ENCODE peak calls at places on chromosomes 1 and 21, in four cellular contexts. W is lung; P is CD8-positive, alpha-beta T cell; B is AG09309. M is an unnamed sample.

GRCh38 chr1:175188936-175189335 is 3.6 kb downstream of the KIAA0040 start:
- DNase-seq in W (peak), P (peak), B (no peak), M (no peak)

GRCh38 chr1:32208891-32209309 is at the start of gene DCDC2B:
- DNase-seq in W (peak), P (no peak), B (no peak), M (no peak)

GRCh38 chr1:10782491-10783244 is 13.8 kb downstream of the CASZ1 start:
- DNase-seq in W (no peak), P (no peak), B (no peak), M (no peak)

GRCh38 chr1:22139066-22139594 is 3.8 kb downstream of the WNT4 start:
- DNase-seq in W (no peak), P (no peak), B (no peak), M (no peak)

GRCh38 chr1:152906023-152906565 is 2.3 kb upstream of the IVL start:
- DNase-seq in W (no peak), P (no peak), B (no peak), M (no peak)

GRCh38 chr1:109151146-109151545 is 37.2 kb downstream of the ELAPOR1 start:
- DNase-seq in W (no peak), P (no peak), B (no peak), M (peak)

GRCh38 chr1:162694911-162695310 is 62.6 kb downstream of the DDR2 start:
- DNase-seq in W (no peak), P (no peak), B (no peak), M (no peak)

GRCh38 chr1:162905174-162905573 is 44.2 kb upstream of the CCDC190 start:
- DNase-seq in W (no peak), P (no peak), B (no peak), M (no peak)

GRCh38 chr1:88892146-88892877 is 945 bp upstream of the GTF2B start:
- DNase-seq in W (no peak), P (no peak), B (no peak), M (no peak)

GRCh38 chr1:196381544-196381943 is 226.7 kb downstream of the KCNT2 start:
- DNase-seq in W (no peak), P (no peak), B (no peak), M (no peak)

GRCh38 chr1:236495359-236496120 is 28.2 kb upstream of the LGALS8 start:
- DNase-seq in W (no peak), P (no peak), B (no peak), M (no peak)

GRCh38 chr1:167232801-167233200 is 12.1 kb downstream of the POU2F1 start:
- DNase-seq in W (no peak), P (no peak), B (no peak), M (no peak)

GRCh38 chr1:79042117-79042516 is 35.6 kb upstream of the ADGRL4 start:
- DNase-seq in W (no peak), P (no peak), B (peak), M (peak)

GRCh38 chr21:27580276-27580675 is 613.4 kb upstream of the ADAMTS5 start:
- DNase-seq in W (no peak), P (no peak), B (no peak), M (no peak)

GRCh38 chr1:53470155-53470554 is 11.0 kb downstream of the DMRTB1 start:
- DNase-seq in W (peak), P (no peak), B (peak), M (no peak)

GRCh38 chr1:112687361-112687760 is 12.9 kb downstream of the MOV10 start:
- DNase-seq in W (no peak), P (no peak), B (no peak), M (no peak)

GRCh38 chr1:76568839-76569238 is 298.4 kb upstream of the ST6GALNAC5 start:
- DNase-seq in W (no peak), P (no peak), B (no peak), M (no peak)

GRCh38 chr1:76576876-76577817 is 290.1 kb upstream of the ST6GALNAC5 start:
- DNase-seq in W (no peak), P (no peak), B (no peak), M (no peak)

GRCh38 chr1:76571248-76571647 is 296.0 kb upstream of the ST6GALNAC5 start:
- DNase-seq in W (no peak), P (no peak), B (no peak), M (no peak)

GRCh38 chr1:76577818-76578185 is 289.5 kb upstream of the ST6GALNAC5 start:
- DNase-seq in W (no peak), P (no peak), B (no peak), M (no peak)

GRCh38 chr1:76572229-76572628 is 295.1 kb upstream of the ST6GALNAC5 start:
- DNase-seq in W (no peak), P (no peak), B (no peak), M (no peak)
- H3K4me3 ChIP-seq in W (no peak), P (no peak), B (no peak), M (no peak)

GRCh38 chr1:114558548-114558947 is 22.9 kb downstream of the BCAS2 start:
- DNase-seq in W (no peak), P (no peak), B (no peak), M (no peak)
- TF ChIP-seq CTCF in W (peak), P (peak), B (peak), M (no peak)

DNA sequence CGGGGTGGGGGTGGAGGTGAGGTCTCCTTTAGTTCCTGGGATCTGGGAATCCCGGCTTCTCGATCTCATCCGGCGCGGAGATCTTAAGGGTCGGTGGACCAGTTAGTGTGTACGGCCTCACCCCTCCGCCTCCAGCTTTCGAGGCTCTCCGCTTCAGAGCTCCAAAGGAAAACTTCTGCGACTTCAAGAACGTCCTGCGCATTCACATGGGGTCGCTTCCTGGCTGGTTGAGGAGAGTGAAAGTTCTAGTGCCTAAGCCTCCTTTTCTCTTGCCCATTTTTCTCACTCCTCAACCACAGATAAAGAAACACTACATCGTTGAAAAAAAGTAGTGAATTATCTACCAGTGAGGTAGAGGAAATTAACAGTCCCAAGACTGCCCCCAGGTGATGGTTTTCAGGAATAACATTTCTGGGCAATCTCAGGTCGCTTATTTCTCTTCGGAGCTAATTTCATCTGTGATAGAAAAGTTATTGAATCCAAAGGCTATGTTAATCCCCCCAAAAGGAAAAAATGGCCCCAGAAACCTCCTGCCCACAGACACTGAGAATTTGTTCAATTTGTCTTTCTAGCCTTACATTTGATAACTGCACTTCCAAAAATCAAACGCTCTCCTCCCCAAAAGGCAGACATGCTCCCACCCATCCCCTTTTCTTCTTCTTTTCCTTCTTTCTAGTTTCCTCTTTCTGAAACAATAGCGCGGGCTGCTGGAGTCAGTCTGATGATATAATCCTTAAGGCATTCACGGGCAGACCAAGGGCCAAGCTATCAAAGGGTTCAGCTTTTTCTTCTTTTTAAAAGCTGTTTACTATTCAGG is 20.5 kb upstream of the TBX15 start:
- DNase-seq in W (no peak), P (no peak), B (no peak), M (peak)
- H3K4me3 ChIP-seq in W (no peak), P (no peak), B (peak), M (no peak)

DNA sequence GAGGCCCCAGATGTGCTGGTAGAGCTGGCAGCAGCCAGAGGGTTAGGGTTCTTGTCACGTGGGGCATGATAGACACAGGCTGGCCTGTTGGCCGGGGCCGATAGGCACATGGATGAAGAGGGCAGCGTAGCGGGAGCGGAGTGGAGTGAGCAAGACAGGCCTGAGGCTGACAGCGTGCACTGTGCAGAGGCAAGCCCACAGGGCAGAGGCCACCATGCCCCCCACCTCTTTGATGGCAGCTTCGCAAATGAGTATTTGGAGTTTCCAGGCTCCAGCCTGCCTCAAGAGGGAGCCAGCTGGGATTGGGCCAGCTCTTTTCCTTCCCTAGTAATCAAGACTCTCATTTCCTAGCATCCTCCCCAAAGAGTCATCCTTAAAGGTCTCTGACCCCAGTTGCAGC is 43.5 kb downstream of the TMCC2 start:
- DNase-seq in W (no peak), P (no peak), B (no peak), M (no peak)
- TF ChIP-seq CTCF in W (no peak), P (no peak), B (peak), M (peak)

GRCh38 chr1:19081218-19081893 is 124.9 kb upstream of the IFFO2 start:
- DNase-seq in W (peak), P (no peak), B (no peak), M (no peak)

GRCh38 chr1:19080715-19081114 is 124.2 kb upstream of the IFFO2 start:
- DNase-seq in W (no peak), P (no peak), B (no peak), M (no peak)

GRCh38 chr1:19079541-19079940 is 123.1 kb upstream of the IFFO2 start:
- DNase-seq in W (no peak), P (no peak), B (no peak), M (no peak)

GRCh38 chr1:19078503-19078902 is 122.0 kb upstream of the IFFO2 start:
- DNase-seq in W (no peak), P (no peak), B (no peak), M (no peak)

DNA sequence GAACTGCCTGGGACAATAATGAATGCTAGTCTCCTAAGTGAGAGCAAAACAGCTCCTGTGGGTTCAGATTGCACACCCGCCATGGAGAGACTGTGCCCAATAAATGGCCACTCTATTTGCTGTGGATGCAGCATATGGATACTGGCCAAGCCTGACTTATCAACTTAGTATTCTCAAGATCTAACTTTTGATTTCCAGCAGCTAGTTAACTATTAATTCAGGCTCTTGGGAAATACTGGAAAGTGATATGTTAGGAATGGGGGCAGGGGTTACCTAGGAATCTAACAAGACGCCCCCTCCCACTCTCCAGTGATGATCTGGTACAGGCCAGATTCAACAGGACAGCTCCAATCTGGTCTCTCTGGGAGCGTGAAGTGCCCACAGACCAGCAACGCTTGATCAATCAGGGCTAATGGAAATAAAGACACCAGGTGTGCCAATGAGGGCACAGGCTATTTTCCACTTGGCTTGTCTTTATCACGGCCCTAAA is 123.6 kb upstream of the IFFO2 start:
- DNase-seq in W (no peak), P (no peak), B (no peak), M (no peak)
- H3K4me3 ChIP-seq in W (no peak), P (no peak), B (no peak), M (no peak)

DNA sequence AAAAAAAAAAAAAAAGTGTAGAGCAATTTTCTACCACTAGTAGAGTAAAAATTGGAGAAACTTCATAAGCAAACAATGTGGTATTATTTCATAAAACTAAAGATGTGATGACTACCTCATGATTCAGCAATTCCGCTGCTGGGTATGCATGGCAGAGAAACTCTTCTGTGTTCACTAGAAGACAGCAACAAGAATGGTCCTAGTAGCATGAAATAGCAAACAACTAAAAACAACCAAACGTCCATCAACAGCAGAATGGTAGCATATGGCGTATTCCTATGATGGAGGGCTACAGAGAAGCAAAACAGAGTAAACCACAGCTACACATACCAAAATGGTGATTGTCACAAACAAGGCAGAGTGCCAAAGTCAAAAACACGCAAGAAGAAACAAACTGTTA is 18.9 kb downstream of the HTR1D start:
- DNase-seq in W (no peak), P (no peak), B (peak), M (peak)
- TF ChIP-seq CTCF in W (no peak), P (no peak), B (peak), M (no peak)

M was measured in HFF-Myc.